ENCODE peak calls at places on chromosomes 4 and X, in four cellular contexts. Z, E, D and L are unnamed samples.

GRCh38 chrX:1476682-1477081 is 24.0 kb upstream of the ASMTL start:
- DNase-seq in Z (no peak), D (peak), E (no peak), L (no peak)

GRCh38 chr4:74449571-74450297 is 4.8 kb downstream of the AREG start:
- DNase-seq in E (peak), D (no peak), Z (no peak), L (no peak)

GRCh38 chr4:48570646-48571220 is 80.7 kb downstream of the ZAR1 start:
- DNase-seq in Z (no peak), E (peak), D (no peak), L (no peak)

GRCh38 chr4:165814256-165815010 is 58.6 kb upstream of the TLL1 start:
- DNase-seq in E (peak), D (no peak), Z (no peak), L (no peak)

GRCh38 chrX:40303256-40304077 is 205.7 kb upstream of the BCOR start:
- DNase-seq in Z (no peak), E (no peak), D (no peak), L (no peak)

GRCh38 chr4:119725688-119726330 is 97.2 kb upstream of the PDE5A start:
- DNase-seq in E (no peak), Z (no peak), D (no peak), L (no peak)

GRCh38 chr4:164402554-164402953 is 351.4 kb upstream of the SMIM31 start:
- DNase-seq in D (no peak), E (no peak), Z (no peak), L (no peak)

GRCh38 chrX:47313056-47313455 is 57.3 kb upstream of the ZNF157 start:
- DNase-seq in D (no peak), Z (no peak), E (no peak), L (no peak)

GRCh38 chr4:6028168-6028567 is 9.9 kb upstream of the C4orf50 start:
- DNase-seq in E (no peak), Z (no peak), D (no peak), L (no peak)

GRCh38 chr4:22500831-22501714 is 14.8 kb downstream of the ADGRA3 start:
- DNase-seq in E (peak), D (no peak), Z (no peak), L (peak)

GRCh38 chr4:15376145-15376544 is 51.7 kb upstream of the C1QTNF7 start:
- DNase-seq in E (no peak), Z (no peak), D (no peak), L (no peak)

GRCh38 chr4:142203505-142203904 is 567.1 kb downstream of the IL15 start:
- DNase-seq in E (no peak), Z (no peak), D (no peak), L (no peak)

GRCh38 chr4:5753366-5753765 is 42.4 kb downstream of the EVC start:
- DNase-seq in D (no peak), E (no peak), Z (no peak), L (no peak)

GRCh38 chr4:121278811-121279368 is 101.9 kb downstream of the QRFPR start:
- DNase-seq in D (no peak), Z (no peak), E (peak), L (no peak)

GRCh38 chrX:46125139-46125538 is 420.1 kb downstream of the ZNF674 start:
- DNase-seq in D (no peak), Z (no peak), E (no peak), L (no peak)

GRCh38 chrX:31337332-31337731 is 265.5 kb upstream of the FTHL17 start:
- DNase-seq in D (no peak), E (no peak), Z (no peak), L (no peak)

GRCh38 chr4:140372607-140373327 is 679 bp upstream of the SCOC start:
- DNase-seq in D (no peak), E (peak), Z (no peak), L (no peak)

GRCh38 chr4:152308925-152309324 is 227.0 kb downstream of the FBXW7 start:
- DNase-seq in E (no peak), D (no peak), Z (no peak), L (no peak)

GRCh38 chr4:48698029-48698901 is 81.8 kb downstream of the FRYL start:
- DNase-seq in Z (no peak), D (no peak), E (peak), L (peak)

GRCh38 chrX:50281253-50281652 is 76.7 kb downstream of the CCNB3 start:
- DNase-seq in E (no peak), Z (no peak), D (no peak), L (no peak)

GRCh38 chrX:24149346-24150050 is at the start of gene ZFX:
- DNase-seq in Z (no peak), E (peak), D (peak), L (peak)

GRCh38 chr4:60134106-60134505 is 1066.0 kb upstream of the ADGRL3 start:
- DNase-seq in D (no peak), Z (no peak), E (no peak), L (no peak)

GRCh38 chr4:165493359-165493758 is 114.6 kb downstream of the CPE start:
- DNase-seq in E (peak), Z (peak), D (peak), L (peak)

GRCh38 chr4:124143632-124144031 is 568.9 kb downstream of the ANKRD50 start:
- DNase-seq in E (no peak), D (no peak), Z (no peak), L (no peak)

GRCh38 chr4:149047368-149047767 is 605.2 kb upstream of the NR3C2 start:
- DNase-seq in E (no peak), Z (no peak), D (no peak), L (no peak)

GRCh38 chr4:77927991-77928925 is 65.6 kb downstream of the MRPL1 start:
- DNase-seq in Z (no peak), E (peak), D (no peak), L (no peak)

GRCh38 chr4:181802207-181802606 is 441.0 kb upstream of the TENM3 start:
- DNase-seq in Z (no peak), D (no peak), E (no peak), L (no peak)
- TF ChIP-seq CTCF in Z (no peak), D (no peak), E (no peak), L (no peak)

GRCh38 chrX:63739885-63740284 is 45.1 kb downstream of the ARHGEF9 start:
- DNase-seq in Z (no peak), D (no peak), E (no peak), L (no peak)
- TF ChIP-seq CTCF in Z (no peak), D (no peak), E (no peak), L (no peak)

GRCh38 chrX:27598312-27598711 is 8.2 kb downstream of the DCAF8L2 start:
- DNase-seq in D (no peak), E (peak), Z (no peak), L (no peak)

GRCh38 chrX:27600686-27601085 is 10.5 kb downstream of the DCAF8L2 start:
- DNase-seq in D (no peak), E (peak), Z (no peak), L (no peak)

GRCh38 chrX:27597506-27597905 is 7.4 kb downstream of the DCAF8L2 start:
- DNase-seq in E (peak), D (no peak), Z (no peak), L (no peak)

DNA sequence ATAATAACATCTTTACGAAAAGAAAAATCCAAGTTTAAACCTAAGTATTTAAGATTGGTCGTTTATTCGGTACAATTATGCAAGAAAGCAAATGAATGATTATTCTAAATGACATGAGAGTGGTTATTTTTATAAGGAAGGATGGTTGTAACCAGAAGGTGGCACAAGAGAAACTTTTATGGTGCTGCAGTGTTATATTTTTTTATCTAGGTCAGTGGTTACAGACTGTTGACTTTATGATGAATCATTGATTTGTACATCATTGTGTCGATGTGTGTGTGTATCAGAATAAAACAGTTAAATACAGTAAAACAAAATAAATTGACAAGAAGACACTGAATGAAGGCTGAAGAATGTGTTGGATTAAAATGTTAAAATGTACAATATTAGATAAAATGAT is 9.8 kb downstream of the DCAF8L2 start:
- DNase-seq in E (peak), Z (no peak), D (no peak), L (no peak)
- TF ChIP-seq CTCF in E (peak), Z (no peak), D (no peak), L (no peak)

GRCh38 chrX:7088968-7089615 is 58.4 kb upstream of the STS start:
- DNase-seq in Z (no peak), D (peak), E (no peak), L (no peak)
- TF ChIP-seq CTCF in Z (no peak), D (peak), E (peak), L (no peak)